ENCODE peak calls at places on chromosomes 3 and 15, in nine cellular contexts. One of them, this sample, is unnamed.

GRCh38 chr3:170368921-170369320 is 11.4 kb downstream of the SKIL start:
- DNase-seq in D721Med: no peak
- DNase-seq in A549: no peak
- DNase-seq in thoracic aorta: no peak
- DNase-seq in upper lobe of left lung: no peak
- DNase-seq in left lung: no peak
- DNase-seq in left ventricle myocardium inferior: no peak
- DNase-seq in kidney: no peak
- DNase-seq in tibial artery: no peak
- DNase-seq in this sample: no peak

GRCh38 chr3:182309120-182309519 is 484.2 kb upstream of the ATP11B start:
- DNase-seq in D721Med: no peak
- DNase-seq in A549: no peak
- DNase-seq in left ventricle myocardium inferior: no peak
- DNase-seq in left lung: no peak
- DNase-seq in tibial artery: no peak
- DNase-seq in thoracic aorta: no peak
- DNase-seq in upper lobe of left lung: no peak
- DNase-seq in kidney: no peak
- DNase-seq in this sample: no peak

GRCh38 chr3:103813955-103814354 is 1379.1 kb downstream of the ZPLD1 start:
- DNase-seq in tibial artery: no peak
- DNase-seq in kidney: no peak
- DNase-seq in D721Med: no peak
- DNase-seq in thoracic aorta: no peak
- DNase-seq in left lung: no peak
- DNase-seq in upper lobe of left lung: no peak
- DNase-seq in left ventricle myocardium inferior: no peak
- DNase-seq in A549: no peak
- DNase-seq in this sample: no peak

GRCh38 chr3:179837374-179837773 is 184.5 kb downstream of the USP13 start:
- DNase-seq in thoracic aorta: no peak
- DNase-seq in kidney: no peak
- DNase-seq in D721Med: no peak
- DNase-seq in A549: no peak
- DNase-seq in tibial artery: no peak
- DNase-seq in upper lobe of left lung: no peak
- DNase-seq in left ventricle myocardium inferior: no peak
- DNase-seq in left lung: no peak
- DNase-seq in this sample: peak

GRCh38 chr3:190040145-190040544 is 80.6 kb downstream of the P3H2 start:
- DNase-seq in tibial artery: no peak
- DNase-seq in D721Med: no peak
- DNase-seq in left lung: no peak
- DNase-seq in kidney: no peak
- DNase-seq in A549: no peak
- DNase-seq in thoracic aorta: no peak
- DNase-seq in upper lobe of left lung: no peak
- DNase-seq in left ventricle myocardium inferior: no peak
- DNase-seq in this sample: no peak

GRCh38 chr3:58251653-58252052 is 14.1 kb downstream of the ABHD6 start:
- DNase-seq in D721Med: no peak
- DNase-seq in kidney: no peak
- DNase-seq in A549: no peak
- DNase-seq in tibial artery: no peak
- DNase-seq in left ventricle myocardium inferior: no peak
- DNase-seq in left lung: no peak
- DNase-seq in thoracic aorta: no peak
- DNase-seq in upper lobe of left lung: no peak
- DNase-seq in this sample: no peak

GRCh38 chr15:50176869-50177268 is 5.1 kb upstream of the SLC27A2 start:
- DNase-seq in thoracic aorta: no peak
- DNase-seq in upper lobe of left lung: no peak
- DNase-seq in tibial artery: no peak
- DNase-seq in left lung: no peak
- DNase-seq in D721Med: no peak
- DNase-seq in left ventricle myocardium inferior: no peak
- DNase-seq in A549: no peak
- DNase-seq in kidney: no peak
- DNase-seq in this sample: no peak

GRCh38 chr3:356947-357346 is 160.4 kb downstream of the CHL1 start:
- DNase-seq in A549: no peak
- DNase-seq in left lung: no peak
- DNase-seq in upper lobe of left lung: no peak
- DNase-seq in kidney: peak
- DNase-seq in tibial artery: no peak
- DNase-seq in thoracic aorta: no peak
- DNase-seq in D721Med: no peak
- DNase-seq in left ventricle myocardium inferior: peak
- DNase-seq in this sample: no peak

GRCh38 chr15:83396071-83396470 is 51.1 kb upstream of the SH3GL3 start:
- DNase-seq in upper lobe of left lung: no peak
- DNase-seq in A549: no peak
- DNase-seq in D721Med: no peak
- DNase-seq in thoracic aorta: no peak
- DNase-seq in left ventricle myocardium inferior: no peak
- DNase-seq in kidney: no peak
- DNase-seq in tibial artery: no peak
- DNase-seq in left lung: no peak
- DNase-seq in this sample: no peak

GRCh38 chr3:93867425-93867824 is 106.3 kb downstream of the PROS1 start:
- DNase-seq in upper lobe of left lung: no peak
- DNase-seq in D721Med: no peak
- DNase-seq in thoracic aorta: no peak
- DNase-seq in left ventricle myocardium inferior: no peak
- DNase-seq in tibial artery: no peak
- DNase-seq in left lung: no peak
- DNase-seq in A549: no peak
- DNase-seq in kidney: no peak
- DNase-seq in this sample: no peak

GRCh38 chr3:139107424-139108252 is 62.9 kb upstream of the PRR23C start:
- DNase-seq in left ventricle myocardium inferior: no peak
- DNase-seq in tibial artery: no peak
- DNase-seq in A549: no peak
- DNase-seq in thoracic aorta: no peak
- DNase-seq in upper lobe of left lung: peak
- DNase-seq in D721Med: no peak
- DNase-seq in left lung: no peak
- DNase-seq in kidney: peak
- DNase-seq in this sample: no peak

GRCh38 chr15:56411122-56411749 is 46.0 kb downstream of the TEX9 start:
- DNase-seq in tibial artery: no peak
- DNase-seq in upper lobe of left lung: no peak
- DNase-seq in left lung: no peak
- DNase-seq in A549: no peak
- DNase-seq in kidney: no peak
- DNase-seq in left ventricle myocardium inferior: no peak
- DNase-seq in D721Med: no peak
- DNase-seq in thoracic aorta: no peak
- DNase-seq in this sample: no peak

GRCh38 chr3:23422511-23422851 is 219.4 kb downstream of the UBE2E2 start:
- DNase-seq in upper lobe of left lung: no peak
- DNase-seq in D721Med: no peak
- DNase-seq in left lung: no peak
- DNase-seq in kidney: no peak
- DNase-seq in tibial artery: no peak
- DNase-seq in A549: no peak
- DNase-seq in thoracic aorta: no peak
- DNase-seq in left ventricle myocardium inferior: no peak
- DNase-seq in this sample: no peak

GRCh38 chr15:69595009-69595825 is 142.6 kb downstream of the RPLP1 start:
- DNase-seq in left ventricle myocardium inferior: peak
- DNase-seq in upper lobe of left lung: peak
- DNase-seq in kidney: no peak
- DNase-seq in tibial artery: peak
- DNase-seq in thoracic aorta: peak
- DNase-seq in left lung: peak
- DNase-seq in D721Med: no peak
- DNase-seq in A549: no peak
- DNase-seq in this sample: no peak

GRCh38 chr3:120634539-120634938 is 38.4 kb downstream of the NDUFB4 start:
- DNase-seq in thoracic aorta: no peak
- DNase-seq in left lung: no peak
- DNase-seq in D721Med: no peak
- DNase-seq in tibial artery: no peak
- DNase-seq in left ventricle myocardium inferior: no peak
- DNase-seq in kidney: no peak
- DNase-seq in A549: no peak
- DNase-seq in upper lobe of left lung: no peak
- DNase-seq in this sample: peak

GRCh38 chr3:4835616-4836043 is 143.6 kb upstream of the BHLHE40 start:
- DNase-seq in D721Med: no peak
- DNase-seq in left ventricle myocardium inferior: no peak
- DNase-seq in left lung: no peak
- DNase-seq in tibial artery: no peak
- DNase-seq in A549: no peak
- DNase-seq in upper lobe of left lung: no peak
- DNase-seq in thoracic aorta: no peak
- DNase-seq in kidney: no peak
- DNase-seq in this sample: no peak
- TF ChIP-seq CTCF in D721Med: no peak
- TF ChIP-seq CTCF in left ventricle myocardium inferior: no peak
- TF ChIP-seq CTCF in left lung: no peak
- TF ChIP-seq CTCF in tibial artery: no peak
- TF ChIP-seq CTCF in A549: no peak
- TF ChIP-seq CTCF in upper lobe of left lung: no peak
- TF ChIP-seq CTCF in thoracic aorta: no peak
- TF ChIP-seq CTCF in kidney: no peak
- TF ChIP-seq CTCF in this sample: no peak

DNA sequence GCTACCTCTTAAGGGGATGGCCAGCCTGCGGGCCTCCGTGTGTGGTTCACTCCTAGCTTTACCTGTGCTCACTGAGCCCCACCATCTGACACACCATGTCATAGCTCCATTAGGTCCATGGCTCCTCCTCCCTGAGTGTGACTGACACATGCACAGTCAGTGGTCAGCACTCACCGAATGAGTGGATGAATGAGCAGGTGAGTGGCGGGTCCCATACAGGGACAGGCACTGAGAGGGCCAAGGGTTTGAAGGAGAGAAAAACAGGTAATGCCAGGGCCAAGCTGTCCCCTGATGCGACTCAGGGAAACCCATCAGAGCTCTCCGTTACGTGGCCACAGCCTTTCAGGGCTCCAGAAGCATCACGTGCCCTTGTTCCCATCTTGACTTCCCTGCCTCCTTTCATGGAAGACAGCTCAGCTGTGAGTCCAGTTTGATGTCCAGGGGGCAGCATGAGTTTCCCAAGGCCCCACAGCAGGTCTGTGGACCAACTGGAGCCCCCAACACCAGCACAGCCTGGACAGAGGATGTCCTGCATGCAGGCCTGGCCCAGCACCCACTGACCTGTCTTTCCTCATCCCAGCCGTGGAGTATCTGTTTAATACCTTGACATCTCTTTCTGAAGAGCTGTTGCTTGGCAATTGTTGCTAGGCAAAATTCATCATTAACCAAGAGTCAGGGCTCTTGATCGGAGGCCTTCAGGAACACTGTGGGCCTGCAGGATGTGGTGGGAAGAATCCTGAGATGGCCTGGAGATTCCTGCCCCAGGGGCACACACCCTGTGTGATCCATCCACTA is 84.4 kb downstream of the PLXNA1 start:
- DNase-seq in thoracic aorta: no peak
- DNase-seq in left ventricle myocardium inferior: no peak
- DNase-seq in A549: no peak
- DNase-seq in kidney: peak
- DNase-seq in left lung: no peak
- DNase-seq in tibial artery: no peak
- DNase-seq in upper lobe of left lung: no peak
- DNase-seq in D721Med: no peak
- DNase-seq in this sample: no peak
- TF ChIP-seq CTCF in thoracic aorta: no peak
- TF ChIP-seq CTCF in left ventricle myocardium inferior: no peak
- TF ChIP-seq CTCF in A549: no peak
- TF ChIP-seq CTCF in kidney: no peak
- TF ChIP-seq CTCF in left lung: no peak
- TF ChIP-seq CTCF in tibial artery: no peak
- TF ChIP-seq CTCF in upper lobe of left lung: no peak
- TF ChIP-seq CTCF in D721Med: no peak
- TF ChIP-seq CTCF in this sample: no peak

DNA sequence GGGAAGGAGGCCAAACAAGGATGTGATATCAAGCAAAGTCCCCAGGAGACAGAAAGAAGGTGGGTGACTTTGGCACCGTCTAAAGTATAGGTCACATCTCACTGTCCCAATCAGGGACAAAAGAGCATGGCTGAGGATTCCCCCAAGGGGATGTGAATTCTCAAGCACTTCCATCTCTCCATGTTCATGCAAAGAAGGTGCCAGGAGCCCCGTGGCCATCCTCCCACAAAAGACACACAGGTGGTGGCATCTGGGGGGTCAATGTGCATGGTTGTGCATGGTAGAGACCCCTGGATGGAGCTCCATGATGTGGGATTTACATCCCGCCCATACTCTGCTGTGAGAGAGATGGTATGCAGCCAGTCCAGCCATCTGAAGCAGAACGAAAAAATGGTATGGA is 145.7 kb upstream of the CTDSPL start:
- DNase-seq in A549: no peak
- DNase-seq in left lung: no peak
- DNase-seq in upper lobe of left lung: no peak
- DNase-seq in thoracic aorta: no peak
- DNase-seq in D721Med: no peak
- DNase-seq in left ventricle myocardium inferior: no peak
- DNase-seq in tibial artery: no peak
- DNase-seq in kidney: no peak
- DNase-seq in this sample: no peak
- TF ChIP-seq CTCF in A549: no peak
- TF ChIP-seq CTCF in left lung: no peak
- TF ChIP-seq CTCF in upper lobe of left lung: no peak
- TF ChIP-seq CTCF in thoracic aorta: no peak
- TF ChIP-seq CTCF in D721Med: no peak
- TF ChIP-seq CTCF in left ventricle myocardium inferior: no peak
- TF ChIP-seq CTCF in tibial artery: no peak
- TF ChIP-seq CTCF in kidney: no peak
- TF ChIP-seq CTCF in this sample: no peak

GRCh38 chr3:39724233-39724846 is 85.1 kb upstream of the MYRIP start:
- DNase-seq in kidney: no peak
- DNase-seq in D721Med: no peak
- DNase-seq in A549: no peak
- DNase-seq in left ventricle myocardium inferior: no peak
- DNase-seq in tibial artery: no peak
- DNase-seq in thoracic aorta: no peak
- DNase-seq in left lung: no peak
- DNase-seq in upper lobe of left lung: no peak
- DNase-seq in this sample: no peak
- TF ChIP-seq CTCF in kidney: peak
- TF ChIP-seq CTCF in D721Med: peak
- TF ChIP-seq CTCF in A549: no peak
- TF ChIP-seq CTCF in left ventricle myocardium inferior: peak
- TF ChIP-seq CTCF in tibial artery: peak
- TF ChIP-seq CTCF in thoracic aorta: no peak
- TF ChIP-seq CTCF in left lung: no peak
- TF ChIP-seq CTCF in upper lobe of left lung: no peak
- TF ChIP-seq CTCF in this sample: no peak

DNA sequence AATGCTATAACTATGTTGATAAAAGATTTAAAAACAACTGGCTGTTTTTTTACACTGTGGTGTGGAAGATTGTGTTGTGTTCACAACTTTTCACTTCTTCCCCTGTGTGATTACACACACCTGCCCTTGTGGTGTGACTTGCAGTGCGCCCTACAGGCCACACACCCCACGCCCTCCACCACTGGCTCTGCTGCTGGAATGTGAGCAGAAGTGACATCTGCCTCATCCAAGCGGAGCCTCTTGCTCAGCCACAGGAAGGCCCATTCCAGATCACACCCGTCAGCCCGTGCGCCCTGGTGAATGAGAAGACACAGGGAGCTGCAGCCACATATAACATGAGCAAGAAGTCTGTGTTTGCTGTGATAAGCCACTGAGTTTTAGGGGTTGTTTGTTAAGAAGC is 7.0 kb downstream of the CCR2 start:
- DNase-seq in A549: no peak
- DNase-seq in D721Med: no peak
- DNase-seq in tibial artery: no peak
- DNase-seq in left lung: no peak
- DNase-seq in left ventricle myocardium inferior: no peak
- DNase-seq in upper lobe of left lung: peak
- DNase-seq in kidney: no peak
- DNase-seq in thoracic aorta: no peak
- DNase-seq in this sample: no peak
- TF ChIP-seq CTCF in A549: no peak
- TF ChIP-seq CTCF in D721Med: no peak
- TF ChIP-seq CTCF in tibial artery: no peak
- TF ChIP-seq CTCF in left lung: no peak
- TF ChIP-seq CTCF in left ventricle myocardium inferior: no peak
- TF ChIP-seq CTCF in upper lobe of left lung: no peak
- TF ChIP-seq CTCF in kidney: no peak
- TF ChIP-seq CTCF in thoracic aorta: no peak
- TF ChIP-seq CTCF in this sample: no peak

This sample was measured in RWPE1.